ENCODE peak calls at places on chromosomes 4 and X, in seven cellular contexts. L, C, W, G, R, V and A are unnamed samples.

GRCh38 chrX:72021975-72022374 is 109.7 kb downstream of the RTL5 start:
- DNase-seq in L (peak), C (no peak), W (no peak), G (no peak), R (no peak), V (no peak), A (peak)

GRCh38 chr4:55358246-55358645 is 12.2 kb downstream of the SRD5A3 start:
- DNase-seq in L (no peak), C (no peak), W (no peak), G (no peak), R (no peak), V (no peak), A (no peak)

GRCh38 chrX:153802513-153803045 is 8.1 kb downstream of the SSR4 start:
- DNase-seq in L (no peak), C (no peak), W (no peak), G (no peak), R (no peak), V (no peak), A (no peak)

GRCh38 chrX:48835524-48836329 is at the start of gene PCSK1N:
- DNase-seq in L (no peak), C (no peak), W (no peak), G (no peak), R (no peak), V (no peak), A (no peak)

GRCh38 chrX:31333181-31333831 is 261.5 kb upstream of the FTHL17 start:
- DNase-seq in L (peak), C (no peak), W (no peak), G (no peak), R (no peak), V (no peak), A (no peak)

GRCh38 chr4:134388351-134388750 is 186.8 kb upstream of the PABPC4L start:
- DNase-seq in L (no peak), C (no peak), W (no peak), G (no peak), R (no peak), V (no peak), A (no peak)

GRCh38 chr4:100823066-100823992 is 305.5 kb upstream of the EMCN start:
- DNase-seq in L (peak), C (no peak), W (no peak), G (no peak), R (peak), V (no peak), A (no peak)

GRCh38 chrX:30215357-30215843 is at the start of gene MAGEB2:
- DNase-seq in L (no peak), C (no peak), W (no peak), G (no peak), R (no peak), V (no peak), A (no peak)

GRCh38 chrX:101744085-101744484 is 84.4 kb upstream of the ARMCX2 start:
- DNase-seq in L (peak), C (no peak), W (no peak), G (no peak), R (no peak), V (no peak), A (no peak)

GRCh38 chrX:48972214-48973164 is 845 bp upstream of the KCND1 start:
- DNase-seq in L (peak), C (peak), W (no peak), G (no peak), R (no peak), V (no peak), A (peak)

GRCh38 chr4:6647582-6648230 is 7.2 kb downstream of the MRFAP1 start:
- DNase-seq in L (no peak), C (no peak), W (no peak), G (no peak), R (no peak), V (peak), A (no peak)